ENCODE peak calls at places on chromosomes 5 and 9, in four cellular contexts. V, D, F and T are unnamed samples.

GRCh38 chr5:50580506-50580905 is 85.9 kb upstream of the PARP8 start:
- DNase-seq in F (no peak), D (no peak), V (no peak), T (no peak)

GRCh38 chr5:175840050-175840841 is 31.1 kb upstream of the CPLX2 start:
- DNase-seq in F (peak), V (no peak), D (no peak), T (no peak)

GRCh38 chr9:87573841-87574342 is 76.2 kb downstream of the DAPK1 start:
- DNase-seq in F (peak), V (no peak), D (no peak), T (no peak)

GRCh38 chr5:175922192-175922885 is 45.8 kb downstream of the THOC3 start:
- DNase-seq in D (no peak), F (peak), V (no peak), T (no peak)

GRCh38 chr9:89179535-89179919 is 909 bp upstream of the SHC3 start:
- DNase-seq in D (no peak), F (peak), V (no peak), T (no peak)

GRCh38 chr9:136412912-136413420 is 2.5 kb downstream of the PMPCA start:
- DNase-seq in F (no peak), D (no peak), V (no peak), T (no peak)

GRCh38 chr5:141362719-141363118 is 1.2 kb upstream of the PCDHGA5 start:
- DNase-seq in F (no peak), V (no peak), D (no peak), T (no peak)

GRCh38 chr5:42570946-42571625 is 147.8 kb downstream of the GHR start:
- DNase-seq in V (no peak), F (peak), D (no peak), T (no peak)

GRCh38 chr5:169785731-169786130 is 148.7 kb downstream of the DOCK2 start:
- DNase-seq in V (no peak), F (no peak), D (no peak), T (no peak)